ENCODE peak calls at places on chromosomes 13 and 19, in five cellular contexts. G is DMS53; L is tibial nerve; Y is stimulated activated CD4-positive, alpha-beta T cell treated with anti-CD3 and anti-CD28 coated beads, TNF-alpha, amount 100 ng/mL, for 48 hours; N is MCF 10A. I is an unnamed sample.

GRCh38 chr13:51346397-51346796 is 6.9 kb downstream of the SERPINE3 start:
- DNase-seq in Y (no peak), L (no peak), N (no peak), G (no peak), I (no peak)

GRCh38 chr19:5594521-5594950 is 26.8 kb upstream of the TINCR start:
- DNase-seq in L (no peak), G (no peak), N (no peak), Y (no peak), I (no peak)

GRCh38 chr19:48023518-48023917 is 20.4 kb downstream of the CABP5 start:
- DNase-seq in N (no peak), G (no peak), L (no peak), Y (no peak), I (no peak)

GRCh38 chr19:13417054-13417453 is 89.2 kb downstream of the CACNA1A start:
- DNase-seq in N (no peak), L (no peak), Y (no peak), G (no peak), I (peak)

GRCh38 chr13:59398127-59398526 is 765.6 kb downstream of the DIAPH3 start:
- DNase-seq in N (no peak), G (no peak), L (no peak), Y (no peak), I (peak)

GRCh38 chr19:29293292-29293691 is 80.3 kb upstream of the UQCRFS1 start:
- DNase-seq in G (no peak), L (no peak), N (no peak), Y (no peak), I (no peak)

GRCh38 chr13:26305676-26306075 is 51.7 kb downstream of the CDK8 start:
- DNase-seq in Y (no peak), N (no peak), G (no peak), L (no peak), I (no peak)

GRCh38 chr13:101624210-101624922 is 171.9 kb downstream of the ITGBL1 start:
- DNase-seq in L (no peak), G (peak), Y (no peak), N (no peak), I (peak)

GRCh38 chr13:79674765-79675515 is 194.0 kb downstream of the NDFIP2 start:
- DNase-seq in L (no peak), G (no peak), N (no peak), Y (no peak), I (no peak)

GRCh38 chr19:33375760-33376159 is 2.3 kb downstream of the CEBPG start:
- DNase-seq in N (peak), L (no peak), Y (no peak), G (peak), I (no peak)

GRCh38 chr19:2500861-2501260 is 24.9 kb downstream of the GADD45B start:
- DNase-seq in G (no peak), Y (no peak), N (no peak), L (no peak), I (no peak)

GRCh38 chr13:35941374-35941773 is 189.8 kb downstream of the DCLK1 start:
- DNase-seq in Y (no peak), L (no peak), G (no peak), N (no peak), I (no peak)